ENCODE peak calls at places on chromosomes 13 and 19, in five cellular contexts. I is heart right ventricle, B is AG04450, F is lung, E is cardiac fibroblast. U is an unnamed sample.
A peak's percentile ranks its signal among the peaks of the same experiment; 100 is the strongest.

GRCh38 chr13:75366380-75367280 is 115.3 kb downstream of the TBC1D4 start:
- DNase-seq in B (no peak), I (no peak), F (no peak), E (peak; percentile 29), U (no peak)

GRCh38 chr19:17183271-17183757 is 31.8 kb upstream of the USE1 start:
- DNase-seq in E (no peak), B (no peak), F (no peak), I (no peak), U (no peak)

GRCh38 chr13:89432997-89433396 is 1761.8 kb downstream of the SLITRK5 start:
- DNase-seq in B (no peak), F (no peak), E (no peak), I (no peak), U (no peak)

GRCh38 chr19:31675187-31675913 is 326.1 kb upstream of the TSHZ3 start:
- DNase-seq in B (no peak), E (peak; percentile 46), F (no peak), I (no peak), U (no peak)

GRCh38 chr19:4707956-4708650 is 15.5 kb downstream of the DPP9 start:
- DNase-seq in F (no peak), I (peak; percentile 61), B (no peak), E (peak; percentile 53), U (no peak)

GRCh38 chr13:50075619-50076097 is 60.4 kb downstream of the KCNRG start:
- DNase-seq in I (no peak), B (no peak), F (no peak), E (no peak), U (no peak)

GRCh38 chr13:20188649-20189553 is 3.8 kb downstream of the GJB2 start:
- DNase-seq in I (no peak), E (no peak), B (no peak), F (no peak), U (no peak)

GRCh38 chr19:6204212-6204611 is 68.7 kb downstream of the ACSBG2 start:
- DNase-seq in F (no peak), I (no peak), E (peak; percentile 36), B (no peak), U (peak; percentile 9)

GRCh38 chr19:57941593-57941992 is 5.9 kb downstream of the ZNF256 start:
- DNase-seq in E (no peak), B (no peak), I (no peak), F (no peak), U (no peak)

GRCh38 chr19:17871878-17872250 is at the start of gene SLC5A5:
- DNase-seq in B (no peak), I (no peak), F (no peak), E (no peak), U (no peak)

GRCh38 chr13:73849292-73849691 is 284.9 kb downstream of the KLF12 start:
- DNase-seq in E (peak; percentile 57), F (no peak), B (no peak), I (no peak), U (peak; percentile 18)

GRCh38 chr13:32940601-32941000 is 75.6 kb upstream of the KL start:
- DNase-seq in F (no peak), B (peak; percentile 6), E (peak; percentile 60), I (peak; percentile 21), U (no peak)

GRCh38 chr13:37869756-37870488 is at the start of gene TRPC4:
- DNase-seq in B (no peak), E (peak; percentile 77), I (peak; percentile 25), F (no peak), U (no peak)

GRCh38 chr13:93535256-93535655 is 308.6 kb downstream of the GPC6 start:
- DNase-seq in E (peak; percentile 41), I (no peak), F (no peak), B (no peak), U (peak; percentile 44)

GRCh38 chr13:109642358-109642757 is 144.0 kb downstream of the IRS2 start:
- DNase-seq in E (no peak), F (no peak), B (no peak), I (no peak), U (no peak)

GRCh38 chr13:73218181-73218580 is 159.4 kb downstream of the KLF5 start:
- DNase-seq in B (no peak), F (no peak), E (no peak), I (no peak), U (no peak)

GRCh38 chr13:73222627-73223026 is 163.8 kb downstream of the KLF5 start:
- DNase-seq in B (no peak), E (no peak), I (no peak), F (no peak), U (no peak)

GRCh38 chr13:100674363-100674847 is at the start of gene TMTC4:
- DNase-seq in B (no peak), F (no peak), E (no peak), I (no peak), U (no peak)

GRCh38 chr19:12611361-12611699 is 610 bp downstream of the ZNF791 start:
- DNase-seq in B (peak; percentile 41), E (peak; percentile 80), I (peak; percentile 86), F (peak; percentile 60), U (no peak)

GRCh38 chr19:17020823-17021222 is 5.8 kb downstream of the CPAMD8 start:
- DNase-seq in F (no peak), B (no peak), E (peak; percentile 7), I (no peak), U (no peak)

GRCh38 chr13:32962342-32962741 is 53.9 kb upstream of the KL start:
- DNase-seq in I (no peak), F (no peak), B (no peak), E (no peak), U (no peak)

GRCh38 chr19:22261596-22261995 is 24.6 kb upstream of the ZNF729 start:
- DNase-seq in F (no peak), E (no peak), I (no peak), B (no peak), U (no peak)

GRCh38 chr19:54535601-54536000 is 33.0 kb downstream of the LAIR2 start:
- DNase-seq in E (no peak), F (no peak), I (no peak), B (no peak), U (no peak)

GRCh38 chr13:99500839-99501134 is 485 bp upstream of the TM9SF2 start:
- DNase-seq in E (no peak), B (no peak), F (no peak), I (no peak), U (no peak)

GRCh38 chr13:81987677-81988357 is 1646.9 kb upstream of the SPRY2 start:
- DNase-seq in I (no peak), E (no peak), B (no peak), F (no peak), U (no peak)

GRCh38 chr13:20525144-20525600 is 485 bp downstream of the CRYL1 start:
- DNase-seq in E (peak; percentile 7), I (no peak), F (peak; percentile 35), B (no peak), U (no peak)

DNA sequence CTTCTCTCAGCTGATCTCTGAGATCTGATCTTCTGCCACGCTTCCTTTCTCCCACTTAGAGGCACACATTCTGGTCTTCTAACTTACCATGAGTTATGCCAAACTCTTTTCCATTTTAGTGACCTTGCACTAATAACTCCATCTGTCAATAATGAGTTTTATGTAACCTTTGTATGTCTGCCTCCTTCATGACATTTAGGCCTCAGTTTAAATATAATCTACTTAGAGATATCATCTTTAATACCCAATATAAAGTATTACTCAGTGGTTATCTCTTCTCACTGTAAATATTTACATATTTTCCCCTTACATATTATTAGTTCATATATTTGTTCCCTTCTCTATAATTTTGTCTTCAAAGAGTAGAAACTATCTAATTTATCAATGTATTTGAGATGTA is 827.5 kb upstream of the PCDH20 start:
- DNase-seq in F (no peak), B (no peak), I (no peak), E (no peak), U (no peak)
- TF ChIP-seq CTCF in F (no peak), B (no peak), I (no peak), E (no peak), U (no peak)

GRCh38 chr19:19459707-19460251 is 54.3 kb downstream of the GATAD2A start:
- DNase-seq in E (peak; percentile 56), B (no peak), I (no peak), F (no peak), U (no peak)
- H3K4me3 ChIP-seq in E (no peak overlapping the region), B (peak overlapping the region; percentile 10), I (no peak overlapping the region), F (no peak overlapping the region), U (no peak overlapping the region)

GRCh38 chr13:62119739-62120700 is 704.4 kb upstream of the PCDH20 start:
- DNase-seq in E (peak; percentile 12), B (no peak), F (no peak), I (no peak), U (no peak)
- TF ChIP-seq CTCF in E (peak; percentile 29), B (peak; percentile 35), F (no peak), I (peak; percentile 50), U (no peak)

DNA sequence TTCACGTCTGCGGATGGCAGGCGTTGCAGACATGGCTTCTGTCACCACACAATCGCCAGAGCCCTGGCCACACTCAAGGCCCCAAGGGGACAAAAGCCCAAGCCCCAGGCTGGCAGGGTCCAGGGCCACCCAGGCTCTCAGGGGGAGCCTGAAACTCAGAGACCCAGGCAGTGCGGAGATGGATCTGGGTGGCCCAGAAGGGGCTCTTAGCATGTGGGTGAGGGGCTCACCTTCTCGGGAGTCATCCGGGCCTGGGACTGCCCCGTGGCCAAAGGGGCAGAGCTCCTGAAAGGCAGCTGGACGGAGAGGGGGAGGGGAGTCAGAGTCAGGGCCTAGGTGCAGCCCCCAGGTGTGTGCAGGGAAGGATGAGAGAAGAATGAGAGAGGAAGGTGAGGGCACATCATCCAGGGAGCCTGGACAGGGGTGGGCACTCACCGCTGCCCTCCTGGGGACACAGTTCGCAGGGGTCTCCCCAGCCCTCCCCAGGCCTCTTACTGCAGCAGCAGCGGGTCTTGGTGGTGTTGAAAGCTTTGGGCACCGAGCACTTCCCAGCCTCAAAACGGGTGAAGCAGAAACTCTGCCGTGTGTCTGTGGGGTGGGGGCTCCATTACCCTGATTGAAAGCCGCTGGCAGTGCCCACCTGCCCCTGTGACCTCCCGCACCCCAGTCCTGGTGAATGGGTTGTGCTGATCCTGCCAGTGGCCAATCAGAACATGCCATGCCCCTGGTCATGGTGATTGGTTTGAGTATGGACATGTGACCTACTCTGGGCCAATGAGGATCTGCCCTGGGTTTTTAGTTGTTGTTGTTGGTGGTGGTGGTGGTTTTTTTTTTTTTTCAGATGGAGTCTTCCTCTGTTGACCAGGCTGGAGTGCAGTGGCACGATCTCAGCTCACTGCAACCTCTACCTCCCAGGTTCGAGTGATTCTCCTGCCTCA is 37.4 kb downstream of the CCL25 start:
- DNase-seq in F (no peak), B (no peak), E (no peak), I (no peak), U (no peak)
- H3K4me3 ChIP-seq in F (no peak overlapping the region), B (no peak overlapping the region), E (no peak overlapping the region), I (no peak overlapping the region), U (no peak overlapping the region)

DNA sequence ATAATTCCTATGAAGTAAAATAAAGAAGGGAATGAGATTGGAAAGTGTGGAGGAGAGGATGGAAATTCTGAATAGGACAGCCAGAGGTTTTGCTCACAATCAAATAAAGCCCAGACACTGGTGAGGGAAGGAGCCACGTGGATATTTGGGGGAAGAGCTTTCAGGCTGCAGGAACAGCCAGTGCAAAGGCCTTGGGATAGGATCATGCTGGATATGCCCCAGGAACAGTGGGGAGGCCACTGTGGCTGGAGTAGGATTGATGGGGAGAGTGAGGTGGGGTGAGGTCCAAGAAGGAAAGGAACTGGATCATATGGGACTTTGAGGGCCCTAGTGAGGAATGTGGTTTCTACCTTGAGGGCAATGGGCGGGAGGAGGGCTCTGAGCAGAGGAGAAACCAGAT is 4.1 kb upstream of the FXYD5 start:
- DNase-seq in F (no peak), I (no peak), B (no peak), E (no peak), U (no peak)
- TF ChIP-seq CTCF in F (no peak), I (no peak), B (no peak), E (no peak), U (no peak)

GRCh38 chr19:2330255-2330631 is 1.8 kb downstream of the SPPL2B start:
- DNase-seq in I (no peak), E (no peak), B (no peak), F (no peak), U (no peak)
- H3K4me3 ChIP-seq in I (no peak overlapping the region), E (no peak overlapping the region), B (no peak overlapping the region), F (no peak overlapping the region), U (no peak overlapping the region)